ENCODE peak calls at places on chromosomes 11 and 22, in ten cellular contexts. One of them, this sample, is unnamed. For H3K4me1, the result is how much of the 10 kb centered on the place peaks cover.

GRCh38 chr22:41001722-41002122 is 50.5 kb downstream of the RBX1 start:
- DNase-seq in heart right ventricle: no peak
- DNase-seq in thyroid gland: peak
- DNase-seq in IMR-90: peak
- DNase-seq in testis: no peak
- DNase-seq in lung: no peak
- DNase-seq in CD8-positive, alpha-beta memory T cell: no peak
- DNase-seq in aorta: no peak
- DNase-seq in body of pancreas: no peak
- DNase-seq in pancreas: no peak
- DNase-seq in this sample: no peak

GRCh38 chr22:39959640-39960447 is at the start of gene TMA7B:
- DNase-seq in IMR-90: peak
- DNase-seq in body of pancreas: no peak
- DNase-seq in testis: peak
- DNase-seq in thyroid gland: no peak
- DNase-seq in CD8-positive, alpha-beta memory T cell: no peak
- DNase-seq in heart right ventricle: no peak
- DNase-seq in pancreas: no peak
- DNase-seq in lung: no peak
- DNase-seq in aorta: no peak
- DNase-seq in this sample: no peak

GRCh38 chr11:65445101-65445603 is 22.6 kb downstream of the NEAT1 start:
- DNase-seq in body of pancreas: no peak
- DNase-seq in IMR-90: peak
- DNase-seq in testis: no peak
- DNase-seq in pancreas: no peak
- DNase-seq in CD8-positive, alpha-beta memory T cell: no peak
- DNase-seq in thyroid gland: peak
- DNase-seq in aorta: no peak
- DNase-seq in lung: no peak
- DNase-seq in heart right ventricle: no peak
- DNase-seq in this sample: no peak

GRCh38 chr11:114132944-114133394 is 73.5 kb downstream of the ZBTB16 start:
- DNase-seq in testis: no peak
- DNase-seq in IMR-90: no peak
- DNase-seq in thyroid gland: no peak
- DNase-seq in aorta: peak
- DNase-seq in pancreas: no peak
- DNase-seq in body of pancreas: peak
- DNase-seq in lung: no peak
- DNase-seq in heart right ventricle: no peak
- DNase-seq in CD8-positive, alpha-beta memory T cell: no peak
- DNase-seq in this sample: no peak

GRCh38 chr11:789951-790350 is at the start of gene CEND1:
- DNase-seq in body of pancreas: no peak
- DNase-seq in lung: no peak
- DNase-seq in testis: no peak
- DNase-seq in pancreas: no peak
- DNase-seq in heart right ventricle: no peak
- DNase-seq in thyroid gland: no peak
- DNase-seq in IMR-90: peak
- DNase-seq in aorta: no peak
- DNase-seq in CD8-positive, alpha-beta memory T cell: no peak
- DNase-seq in this sample: no peak

GRCh38 chr11:111905391-111905790 is 6.2 kb downstream of the CRYAB start:
- DNase-seq in aorta: no peak
- DNase-seq in thyroid gland: no peak
- DNase-seq in IMR-90: peak
- DNase-seq in lung: no peak
- DNase-seq in heart right ventricle: no peak
- DNase-seq in pancreas: no peak
- DNase-seq in CD8-positive, alpha-beta memory T cell: no peak
- DNase-seq in body of pancreas: no peak
- DNase-seq in testis: no peak
- DNase-seq in this sample: no peak

GRCh38 chr11:124835918-124836317 is 29.3 kb upstream of the ROBO3 start:
- DNase-seq in testis: no peak
- DNase-seq in body of pancreas: no peak
- DNase-seq in heart right ventricle: no peak
- DNase-seq in pancreas: no peak
- DNase-seq in lung: no peak
- DNase-seq in thyroid gland: peak
- DNase-seq in IMR-90: no peak
- DNase-seq in aorta: no peak
- DNase-seq in CD8-positive, alpha-beta memory T cell: no peak
- DNase-seq in this sample: no peak

GRCh38 chr22:37427128-37427710 is at the start of gene ELFN2:
- DNase-seq in aorta: no peak
- DNase-seq in CD8-positive, alpha-beta memory T cell: no peak
- DNase-seq in pancreas: peak
- DNase-seq in thyroid gland: peak
- DNase-seq in lung: no peak
- DNase-seq in testis: no peak
- DNase-seq in heart right ventricle: peak
- DNase-seq in IMR-90: peak
- DNase-seq in body of pancreas: peak
- DNase-seq in this sample: no peak

GRCh38 chr11:12507391-12507790 is 130.0 kb downstream of the PARVA start:
- DNase-seq in lung: no peak
- DNase-seq in heart right ventricle: no peak
- DNase-seq in IMR-90: no peak
- DNase-seq in thyroid gland: no peak
- DNase-seq in CD8-positive, alpha-beta memory T cell: no peak
- DNase-seq in testis: no peak
- DNase-seq in pancreas: no peak
- DNase-seq in aorta: no peak
- DNase-seq in body of pancreas: no peak
- DNase-seq in this sample: no peak

GRCh38 chr11:46890665-46891064 is 27.7 kb downstream of the LRP4 start:
- DNase-seq in lung: no peak
- DNase-seq in pancreas: no peak
- DNase-seq in thyroid gland: no peak
- DNase-seq in CD8-positive, alpha-beta memory T cell: no peak
- DNase-seq in IMR-90: peak
- DNase-seq in testis: no peak
- DNase-seq in body of pancreas: no peak
- DNase-seq in aorta: no peak
- DNase-seq in heart right ventricle: no peak
- DNase-seq in this sample: no peak

GRCh38 chr11:63919267-63920125 is 2.5 kb upstream of the RCOR2 start:
- DNase-seq in IMR-90: no peak
- DNase-seq in testis: no peak
- DNase-seq in aorta: no peak
- DNase-seq in pancreas: peak
- DNase-seq in lung: no peak
- DNase-seq in thyroid gland: no peak
- DNase-seq in body of pancreas: peak
- DNase-seq in CD8-positive, alpha-beta memory T cell: no peak
- DNase-seq in heart right ventricle: peak
- DNase-seq in this sample: no peak

GRCh38 chr11:107849791-107850190 is 8.8 kb downstream of the SLC35F2 start:
- DNase-seq in IMR-90: no peak
- DNase-seq in heart right ventricle: no peak
- DNase-seq in testis: no peak
- DNase-seq in thyroid gland: no peak
- DNase-seq in lung: no peak
- DNase-seq in pancreas: no peak
- DNase-seq in aorta: no peak
- DNase-seq in CD8-positive, alpha-beta memory T cell: no peak
- DNase-seq in body of pancreas: no peak
- DNase-seq in this sample: no peak

GRCh38 chr22:49161002-49161850 is 666.4 kb downstream of the BRD1 start:
- DNase-seq in lung: no peak
- DNase-seq in thyroid gland: no peak
- DNase-seq in body of pancreas: no peak
- DNase-seq in testis: no peak
- DNase-seq in CD8-positive, alpha-beta memory T cell: no peak
- DNase-seq in heart right ventricle: no peak
- DNase-seq in aorta: peak
- DNase-seq in IMR-90: no peak
- DNase-seq in pancreas: no peak
- DNase-seq in this sample: no peak

GRCh38 chr11:113370634-113371033 is 16.9 kb upstream of the ANKK1 start:
- DNase-seq in pancreas: no peak
- DNase-seq in aorta: no peak
- DNase-seq in heart right ventricle: no peak
- DNase-seq in body of pancreas: no peak
- DNase-seq in testis: no peak
- DNase-seq in CD8-positive, alpha-beta memory T cell: no peak
- DNase-seq in lung: no peak
- DNase-seq in thyroid gland: no peak
- DNase-seq in IMR-90: no peak
- DNase-seq in this sample: no peak

GRCh38 chr22:27397948-27398330 is 403.6 kb downstream of the MN1 start:
- DNase-seq in IMR-90: peak
- DNase-seq in heart right ventricle: peak
- DNase-seq in body of pancreas: peak
- DNase-seq in lung: peak
- DNase-seq in aorta: no peak
- DNase-seq in pancreas: no peak
- DNase-seq in testis: no peak
- DNase-seq in CD8-positive, alpha-beta memory T cell: no peak
- DNase-seq in thyroid gland: peak
- DNase-seq in this sample: no peak

GRCh38 chr11:819943-820649 is 1.4 kb downstream of the PNPLA2 start:
- DNase-seq in pancreas: peak
- DNase-seq in IMR-90: peak
- DNase-seq in lung: peak
- DNase-seq in CD8-positive, alpha-beta memory T cell: peak
- DNase-seq in aorta: peak
- DNase-seq in testis: peak
- DNase-seq in thyroid gland: peak
- DNase-seq in heart right ventricle: peak
- DNase-seq in body of pancreas: peak
- DNase-seq in this sample: peak

GRCh38 chr22:49736538-49736937 is 91.1 kb downstream of the BRD1 start:
- DNase-seq in CD8-positive, alpha-beta memory T cell: no peak
- DNase-seq in pancreas: no peak
- DNase-seq in body of pancreas: no peak
- DNase-seq in lung: no peak
- DNase-seq in aorta: no peak
- DNase-seq in heart right ventricle: no peak
- DNase-seq in thyroid gland: no peak
- DNase-seq in testis: no peak
- DNase-seq in IMR-90: no peak
- DNase-seq in this sample: no peak

GRCh38 chr22:24207264-24208011 is 26.2 kb downstream of the SUSD2 start:
- DNase-seq in CD8-positive, alpha-beta memory T cell: no peak
- DNase-seq in thyroid gland: no peak
- DNase-seq in aorta: no peak
- DNase-seq in IMR-90: no peak
- DNase-seq in body of pancreas: no peak
- DNase-seq in heart right ventricle: no peak
- DNase-seq in pancreas: no peak
- DNase-seq in lung: no peak
- DNase-seq in testis: no peak
- DNase-seq in this sample: no peak
- H3K4me3 ChIP-seq in CD8-positive, alpha-beta memory T cell: no peak
- H3K4me3 ChIP-seq in thyroid gland: no peak
- H3K4me3 ChIP-seq in aorta: no peak
- H3K4me3 ChIP-seq in IMR-90: no peak
- H3K4me3 ChIP-seq in body of pancreas: no peak
- H3K4me3 ChIP-seq in heart right ventricle: no peak
- H3K4me3 ChIP-seq in pancreas: no peak
- H3K4me3 ChIP-seq in lung: no peak
- H3K4me3 ChIP-seq in testis: no peak
- H3K4me3 ChIP-seq in this sample: no peak

GRCh38 chr11:76030286-76030685 is 176.0 kb downstream of the WNT11 start:
- DNase-seq in lung: no peak
- DNase-seq in IMR-90: peak
- DNase-seq in body of pancreas: no peak
- DNase-seq in testis: no peak
- DNase-seq in heart right ventricle: no peak
- DNase-seq in aorta: no peak
- DNase-seq in pancreas: no peak
- DNase-seq in CD8-positive, alpha-beta memory T cell: no peak
- DNase-seq in thyroid gland: no peak
- DNase-seq in this sample: no peak
- H3K4me1 ChIP-seq in lung: under half
- H3K4me1 ChIP-seq in IMR-90: under half
- H3K4me1 ChIP-seq in body of pancreas: under half
- H3K4me1 ChIP-seq in testis: under half
- H3K4me1 ChIP-seq in heart right ventricle: under half
- H3K4me1 ChIP-seq in aorta: under half
- H3K4me1 ChIP-seq in pancreas: under half
- H3K4me1 ChIP-seq in CD8-positive, alpha-beta memory T cell: under half
- H3K4me1 ChIP-seq in thyroid gland: under half
- H3K4me1 ChIP-seq in this sample: under half

DNA sequence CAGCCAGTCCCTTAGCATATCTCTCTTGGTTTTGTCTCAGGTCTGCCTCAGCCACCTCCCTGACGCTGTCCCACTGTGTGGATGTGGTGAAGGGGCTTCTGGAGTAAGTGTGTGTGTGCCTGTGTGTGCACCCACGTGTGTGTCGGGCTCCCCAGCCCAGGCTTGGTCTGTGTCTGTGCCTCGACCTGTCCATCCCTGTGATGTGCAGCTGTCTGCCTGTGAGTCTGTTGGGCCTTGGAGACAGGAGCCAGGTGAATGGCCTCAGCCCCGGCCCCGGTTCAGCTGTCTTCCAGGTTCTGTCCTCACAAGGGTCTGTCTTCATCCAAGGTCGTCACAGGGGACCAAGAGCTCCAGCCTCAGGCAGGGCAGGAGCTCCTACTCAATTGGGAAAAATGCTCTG is 9.8 kb downstream of the ATG16L2 start:
- DNase-seq in thyroid gland: no peak
- DNase-seq in lung: no peak
- DNase-seq in pancreas: no peak
- DNase-seq in aorta: no peak
- DNase-seq in heart right ventricle: no peak
- DNase-seq in IMR-90: no peak
- DNase-seq in testis: no peak
- DNase-seq in body of pancreas: no peak
- DNase-seq in CD8-positive, alpha-beta memory T cell: no peak
- DNase-seq in this sample: no peak
- H3K27ac ChIP-seq in thyroid gland: no peak
- H3K27ac ChIP-seq in lung: no peak
- H3K27ac ChIP-seq in pancreas: no peak
- H3K27ac ChIP-seq in aorta: no peak
- H3K27ac ChIP-seq in heart right ventricle: no peak
- H3K27ac ChIP-seq in IMR-90: no peak
- H3K27ac ChIP-seq in testis: no peak
- H3K27ac ChIP-seq in body of pancreas: no peak
- H3K27ac ChIP-seq in CD8-positive, alpha-beta memory T cell: no peak
- H3K27ac ChIP-seq in this sample: no peak

GRCh38 chr11:26993965-26994446 is at the start of gene FIBIN:
- DNase-seq in testis: peak
- DNase-seq in pancreas: no peak
- DNase-seq in aorta: peak
- DNase-seq in CD8-positive, alpha-beta memory T cell: no peak
- DNase-seq in heart right ventricle: peak
- DNase-seq in lung: no peak
- DNase-seq in IMR-90: peak
- DNase-seq in thyroid gland: peak
- DNase-seq in body of pancreas: peak
- DNase-seq in this sample: no peak
- H3K4me3 ChIP-seq in testis: peak
- H3K4me3 ChIP-seq in pancreas: peak
- H3K4me3 ChIP-seq in aorta: peak
- H3K4me3 ChIP-seq in CD8-positive, alpha-beta memory T cell: no peak
- H3K4me3 ChIP-seq in heart right ventricle: peak
- H3K4me3 ChIP-seq in lung: peak
- H3K4me3 ChIP-seq in IMR-90: peak
- H3K4me3 ChIP-seq in thyroid gland: peak
- H3K4me3 ChIP-seq in body of pancreas: peak
- H3K4me3 ChIP-seq in this sample: no peak

GRCh38 chr11:86066606-86067229 is 2.2 kb downstream of the PICALM start:
- DNase-seq in thyroid gland: no peak
- DNase-seq in heart right ventricle: no peak
- DNase-seq in aorta: no peak
- DNase-seq in pancreas: no peak
- DNase-seq in testis: no peak
- DNase-seq in body of pancreas: no peak
- DNase-seq in CD8-positive, alpha-beta memory T cell: no peak
- DNase-seq in lung: no peak
- DNase-seq in IMR-90: no peak
- DNase-seq in this sample: no peak
- H3K4me1 ChIP-seq in thyroid gland: under half
- H3K4me1 ChIP-seq in heart right ventricle: under half
- H3K4me1 ChIP-seq in aorta: under half
- H3K4me1 ChIP-seq in pancreas: under half
- H3K4me1 ChIP-seq in testis: under half
- H3K4me1 ChIP-seq in body of pancreas: half or more
- H3K4me1 ChIP-seq in CD8-positive, alpha-beta memory T cell: under half
- H3K4me1 ChIP-seq in lung: under half
- H3K4me1 ChIP-seq in IMR-90: under half
- H3K4me1 ChIP-seq in this sample: under half